ENCODE peak calls at places on chromosomes 16 and 17, in eight cellular contexts. One of them, this sample, is unnamed. For H3K4me1, the result is how much of the 10 kb centered on the place peaks cover.

GRCh38 chr16:84724619-84725307 is 25.0 kb downstream of the USP10 start:
- DNase-seq in PC-3: no peak
- DNase-seq in SK-N-SH: no peak
- DNase-seq in GM23248: peak
- DNase-seq in neural progenitor cell: no peak
- DNase-seq in GM23338: no peak
- DNase-seq in HCT116: no peak
- DNase-seq in MM.1S: no peak
- DNase-seq in this sample: peak

GRCh38 chr17:1126801-1127550 is 52.8 kb downstream of the ABR start:
- DNase-seq in PC-3: no peak
- DNase-seq in SK-N-SH: no peak
- DNase-seq in GM23248: no peak
- DNase-seq in neural progenitor cell: no peak
- DNase-seq in GM23338: no peak
- DNase-seq in HCT116: no peak
- DNase-seq in MM.1S: no peak
- DNase-seq in this sample: no peak

GRCh38 chr16:680967-681745 is 946 bp downstream of the STUB1 start:
- DNase-seq in PC-3: peak
- DNase-seq in SK-N-SH: no peak
- DNase-seq in GM23248: peak
- DNase-seq in neural progenitor cell: peak
- DNase-seq in GM23338: peak
- DNase-seq in HCT116: no peak
- DNase-seq in MM.1S: peak
- DNase-seq in this sample: peak

GRCh38 chr16:8571061-8571596 is 19.2 kb downstream of the TMEM114 start:
- DNase-seq in PC-3: no peak
- DNase-seq in SK-N-SH: no peak
- DNase-seq in GM23248: peak
- DNase-seq in neural progenitor cell: peak
- DNase-seq in GM23338: peak
- DNase-seq in HCT116: no peak
- DNase-seq in MM.1S: no peak
- DNase-seq in this sample: no peak

GRCh38 chr17:27762527-27763305 is 37.6 kb downstream of the NOS2 start:
- DNase-seq in PC-3: peak
- DNase-seq in SK-N-SH: no peak
- DNase-seq in GM23248: peak
- DNase-seq in neural progenitor cell: peak
- DNase-seq in GM23338: peak
- DNase-seq in HCT116: no peak
- DNase-seq in MM.1S: peak
- DNase-seq in this sample: peak

GRCh38 chr17:56173958-56174357 is 20.7 kb downstream of the ANKFN1 start:
- DNase-seq in PC-3: no peak
- DNase-seq in SK-N-SH: no peak
- DNase-seq in GM23248: peak
- DNase-seq in neural progenitor cell: no peak
- DNase-seq in GM23338: no peak
- DNase-seq in HCT116: no peak
- DNase-seq in MM.1S: no peak
- DNase-seq in this sample: no peak

GRCh38 chr16:57416084-57416483 is 11.5 kb downstream of the CCL17 start:
- DNase-seq in PC-3: no peak
- DNase-seq in SK-N-SH: no peak
- DNase-seq in GM23248: no peak
- DNase-seq in neural progenitor cell: no peak
- DNase-seq in GM23338: no peak
- DNase-seq in HCT116: no peak
- DNase-seq in MM.1S: no peak
- DNase-seq in this sample: no peak

GRCh38 chr17:81019563-81020442 is 15.1 kb upstream of the BAIAP2 start:
- DNase-seq in PC-3: no peak
- DNase-seq in SK-N-SH: no peak
- DNase-seq in GM23248: no peak
- DNase-seq in neural progenitor cell: no peak
- DNase-seq in GM23338: no peak
- DNase-seq in HCT116: no peak
- DNase-seq in MM.1S: no peak
- DNase-seq in this sample: no peak

GRCh38 chr16:84922351-84923135 is 88.8 kb downstream of the ZDHHC7 start:
- DNase-seq in PC-3: no peak
- DNase-seq in SK-N-SH: peak
- DNase-seq in GM23248: no peak
- DNase-seq in neural progenitor cell: peak
- DNase-seq in GM23338: no peak
- DNase-seq in HCT116: no peak
- DNase-seq in MM.1S: no peak
- DNase-seq in this sample: peak

GRCh38 chr16:87305505-87306391 is 11.4 kb downstream of the C16orf95 start:
- DNase-seq in PC-3: no peak
- DNase-seq in SK-N-SH: no peak
- DNase-seq in GM23248: peak
- DNase-seq in neural progenitor cell: peak
- DNase-seq in GM23338: peak
- DNase-seq in HCT116: no peak
- DNase-seq in MM.1S: no peak
- DNase-seq in this sample: no peak

GRCh38 chr17:58388302-58389190 is 28.8 kb downstream of the RNF43 start:
- DNase-seq in PC-3: peak
- DNase-seq in SK-N-SH: no peak
- DNase-seq in GM23248: no peak
- DNase-seq in neural progenitor cell: no peak
- DNase-seq in GM23338: peak
- DNase-seq in HCT116: no peak
- DNase-seq in MM.1S: peak
- DNase-seq in this sample: no peak

GRCh38 chr16:14354561-14355351 is 275.3 kb downstream of the PARN start:
- DNase-seq in PC-3: no peak
- DNase-seq in SK-N-SH: no peak
- DNase-seq in GM23248: peak
- DNase-seq in neural progenitor cell: no peak
- DNase-seq in GM23338: no peak
- DNase-seq in HCT116: no peak
- DNase-seq in MM.1S: peak
- DNase-seq in this sample: peak

GRCh38 chr16:2514333-2515179 is 804 bp downstream of the ATP6V0C start:
- DNase-seq in PC-3: no peak
- DNase-seq in SK-N-SH: no peak
- DNase-seq in GM23248: peak
- DNase-seq in neural progenitor cell: peak
- DNase-seq in GM23338: peak
- DNase-seq in HCT116: no peak
- DNase-seq in MM.1S: no peak
- DNase-seq in this sample: peak

GRCh38 chr17:68197091-68197996 is 50.5 kb upstream of the AMZ2 start:
- DNase-seq in PC-3: peak
- DNase-seq in SK-N-SH: peak
- DNase-seq in GM23248: no peak
- DNase-seq in neural progenitor cell: peak
- DNase-seq in GM23338: peak
- DNase-seq in HCT116: no peak
- DNase-seq in MM.1S: no peak
- DNase-seq in this sample: no peak

GRCh38 chr17:72118588-72119279 is 2.1 kb upstream of the SOX9 start:
- DNase-seq in PC-3: peak
- DNase-seq in SK-N-SH: peak
- DNase-seq in GM23248: peak
- DNase-seq in neural progenitor cell: peak
- DNase-seq in GM23338: peak
- DNase-seq in HCT116: peak
- DNase-seq in MM.1S: peak
- DNase-seq in this sample: peak

GRCh38 chr17:16977932-16978331 is 6.0 kb upstream of the TNFRSF13B start:
- DNase-seq in PC-3: no peak
- DNase-seq in SK-N-SH: no peak
- DNase-seq in GM23248: peak
- DNase-seq in neural progenitor cell: no peak
- DNase-seq in GM23338: peak
- DNase-seq in HCT116: no peak
- DNase-seq in MM.1S: peak
- DNase-seq in this sample: no peak

GRCh38 chr17:32929288-32929574 is 1.3 kb downstream of the TMEM98 start:
- DNase-seq in PC-3: no peak
- DNase-seq in SK-N-SH: peak
- DNase-seq in GM23248: peak
- DNase-seq in neural progenitor cell: peak
- DNase-seq in GM23338: peak
- DNase-seq in HCT116: no peak
- DNase-seq in MM.1S: no peak
- DNase-seq in this sample: no peak

GRCh38 chr17:22310717-22311686 is 618.7 kb downstream of the KCNJ18 start:
- DNase-seq in PC-3: peak
- DNase-seq in SK-N-SH: no peak
- DNase-seq in GM23248: no peak
- DNase-seq in neural progenitor cell: no peak
- DNase-seq in GM23338: peak
- DNase-seq in HCT116: no peak
- DNase-seq in MM.1S: peak
- DNase-seq in this sample: no peak

GRCh38 chr16:55899857-55900256 is 24.7 kb upstream of the CES5A start:
- DNase-seq in PC-3: no peak
- DNase-seq in SK-N-SH: no peak
- DNase-seq in GM23248: no peak
- DNase-seq in neural progenitor cell: no peak
- DNase-seq in GM23338: no peak
- DNase-seq in HCT116: no peak
- DNase-seq in MM.1S: no peak
- DNase-seq in this sample: no peak

GRCh38 chr17:51322390-51323029 is 62.2 kb downstream of the UTP18 start:
- DNase-seq in PC-3: peak
- DNase-seq in SK-N-SH: peak
- DNase-seq in GM23248: peak
- DNase-seq in neural progenitor cell: peak
- DNase-seq in GM23338: peak
- DNase-seq in HCT116: peak
- DNase-seq in MM.1S: peak
- DNase-seq in this sample: peak

GRCh38 chr16:425740-426114 is 278 bp downstream of the RAB11FIP3 start:
- DNase-seq in PC-3: no peak
- DNase-seq in SK-N-SH: no peak
- DNase-seq in GM23248: peak
- DNase-seq in neural progenitor cell: peak
- DNase-seq in GM23338: peak
- DNase-seq in HCT116: no peak
- DNase-seq in MM.1S: no peak
- DNase-seq in this sample: no peak

GRCh38 chr17:31596382-31597323 is 205.2 kb downstream of the RAB11FIP4 start:
- DNase-seq in PC-3: peak
- DNase-seq in SK-N-SH: no peak
- DNase-seq in GM23248: peak
- DNase-seq in neural progenitor cell: peak
- DNase-seq in GM23338: peak
- DNase-seq in HCT116: peak
- DNase-seq in MM.1S: peak
- DNase-seq in this sample: peak

GRCh38 chr17:42895185-42895555 is 5.4 kb upstream of the G6PC1 start:
- DNase-seq in PC-3: peak
- DNase-seq in SK-N-SH: no peak
- DNase-seq in GM23248: peak
- DNase-seq in neural progenitor cell: no peak
- DNase-seq in GM23338: no peak
- DNase-seq in HCT116: peak
- DNase-seq in MM.1S: no peak
- DNase-seq in this sample: no peak

GRCh38 chr17:76496464-76496863 is 4.8 kb downstream of the RHBDF2 start:
- DNase-seq in PC-3: no peak
- DNase-seq in SK-N-SH: no peak
- DNase-seq in GM23248: no peak
- DNase-seq in neural progenitor cell: no peak
- DNase-seq in GM23338: no peak
- DNase-seq in HCT116: no peak
- DNase-seq in MM.1S: no peak
- DNase-seq in this sample: no peak
- H3K4me1 ChIP-seq in PC-3: under half
- H3K4me1 ChIP-seq in SK-N-SH: half or more
- H3K4me1 ChIP-seq in GM23248: under half
- H3K4me1 ChIP-seq in neural progenitor cell: under half
- H3K4me1 ChIP-seq in GM23338: under half
- H3K4me1 ChIP-seq in HCT116: under half
- H3K4me1 ChIP-seq in MM.1S: half or more
- H3K4me1 ChIP-seq in this sample: half or more

DNA sequence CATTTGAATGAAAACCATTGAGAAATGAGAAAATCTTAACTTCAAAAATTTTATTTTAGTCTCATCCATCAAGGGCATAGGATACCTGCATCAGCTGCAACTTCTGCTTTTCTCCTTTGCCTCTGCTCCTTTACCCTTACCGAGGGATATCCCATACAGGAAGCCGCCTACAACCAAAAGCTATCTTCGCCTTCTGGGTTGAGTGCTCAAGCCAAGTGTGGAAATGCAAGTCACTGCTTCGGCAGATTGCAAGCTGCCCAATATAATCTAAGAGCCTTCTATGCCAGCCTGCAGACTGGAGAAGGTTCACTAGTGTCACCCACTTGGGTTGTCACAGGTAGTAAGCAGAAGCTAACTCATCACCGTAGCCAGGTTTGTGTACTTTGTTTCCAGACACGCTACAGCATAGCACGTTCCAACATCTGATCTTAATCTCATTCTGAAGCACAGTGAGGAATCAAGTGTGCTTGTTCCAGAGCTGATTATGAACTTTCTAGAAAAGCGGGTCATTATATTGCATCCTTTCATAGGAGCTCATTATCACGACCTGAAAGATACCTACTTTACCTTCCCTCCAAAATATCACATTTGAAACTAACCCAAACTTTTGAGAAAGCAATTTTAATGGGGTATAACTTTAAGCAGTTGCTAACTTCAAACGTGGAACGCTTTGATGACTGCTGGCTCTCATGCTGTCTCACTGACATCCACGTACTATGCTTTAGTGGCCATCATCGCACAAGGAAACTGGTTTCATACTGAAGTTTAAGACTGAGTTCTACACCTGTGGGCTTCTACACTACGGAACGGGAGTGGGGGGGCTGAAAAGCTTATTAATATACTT is 8.0 kb upstream of the UNK start:
- DNase-seq in PC-3: no peak
- DNase-seq in SK-N-SH: no peak
- DNase-seq in GM23248: peak
- DNase-seq in neural progenitor cell: no peak
- DNase-seq in GM23338: no peak
- DNase-seq in HCT116: no peak
- DNase-seq in MM.1S: no peak
- DNase-seq in this sample: no peak
- H3K4me3 ChIP-seq in PC-3: peak
- H3K4me3 ChIP-seq in SK-N-SH: peak
- H3K4me3 ChIP-seq in GM23248: peak
- H3K4me3 ChIP-seq in neural progenitor cell: peak
- H3K4me3 ChIP-seq in GM23338: peak
- H3K4me3 ChIP-seq in HCT116: no peak
- H3K4me3 ChIP-seq in MM.1S: no peak
- H3K4me3 ChIP-seq in this sample: peak

GRCh38 chr17:69870091-69870530 is 204.9 kb upstream of the KCNJ16 start:
- DNase-seq in PC-3: peak
- DNase-seq in SK-N-SH: no peak
- DNase-seq in GM23248: peak
- DNase-seq in neural progenitor cell: peak
- DNase-seq in GM23338: no peak
- DNase-seq in HCT116: no peak
- DNase-seq in MM.1S: no peak
- DNase-seq in this sample: peak
- TF ChIP-seq EZH2phosphoT487 in PC-3: no peak
- TF ChIP-seq EZH2phosphoT487 in SK-N-SH: no peak
- TF ChIP-seq EZH2phosphoT487 in GM23248: no peak
- TF ChIP-seq EZH2phosphoT487 in neural progenitor cell: no peak
- TF ChIP-seq EZH2phosphoT487 in GM23338: no peak
- TF ChIP-seq EZH2phosphoT487 in HCT116: no peak
- TF ChIP-seq EZH2phosphoT487 in MM.1S: no peak
- TF ChIP-seq EZH2phosphoT487 in this sample: no peak

GRCh38 chr16:67562918-67563707 is 787 bp downstream of the CTCF start:
- DNase-seq in PC-3: peak
- DNase-seq in SK-N-SH: peak
- DNase-seq in GM23248: peak
- DNase-seq in neural progenitor cell: peak
- DNase-seq in GM23338: peak
- DNase-seq in HCT116: peak
- DNase-seq in MM.1S: peak
- DNase-seq in this sample: peak
- H3K4me1 ChIP-seq in PC-3: under half
- H3K4me1 ChIP-seq in SK-N-SH: under half
- H3K4me1 ChIP-seq in GM23248: under half
- H3K4me1 ChIP-seq in neural progenitor cell: under half
- H3K4me1 ChIP-seq in GM23338: under half
- H3K4me1 ChIP-seq in HCT116: under half
- H3K4me1 ChIP-seq in MM.1S: under half
- H3K4me1 ChIP-seq in this sample: half or more